ENCODE peak calls at places on chromosome 1, in eight cellular contexts. J, G, H, E, S, A, W and D are unnamed samples.
A peak's percentile ranks its signal among the peaks of the same experiment; 100 is the strongest.

GRCh38 chr1:206472886-206473285 is 2.6 kb downstream of the IKBKE start:
- DNase-seq in J (no peak), G (no peak), H (no peak), E (no peak), S (no peak), A (peak; percentile 67), W (no peak), D (no peak)

GRCh38 chr1:51897699-51898031 is 19.1 kb upstream of the NRDC start:
- DNase-seq in J (peak; percentile 47), G (peak; percentile 52), H (no peak), E (no peak), S (no peak), A (no peak), W (no peak), D (no peak)

GRCh38 chr1:19377812-19378718 is 65.9 kb downstream of the SLC66A1 start:
- DNase-seq in J (no peak), G (no peak), H (no peak), E (no peak), S (no peak), A (no peak), W (no peak), D (no peak)

GRCh38 chr1:200704991-200705390 is 33.7 kb upstream of the CAMSAP2 start:
- DNase-seq in J (no peak), G (no peak), H (no peak), E (no peak), S (no peak), A (no peak), W (no peak), D (no peak)

GRCh38 chr1:56409112-56409691 is 170.2 kb downstream of the PLPP3 start:
- DNase-seq in J (peak; percentile 47), G (no peak), H (peak; percentile 14), E (no peak), S (peak; percentile 56), A (peak; percentile 10), W (peak; percentile 77), D (no peak)

GRCh38 chr1:65392497-65392896 is 28.0 kb upstream of the LEPR start:
- DNase-seq in J (no peak), G (no peak), H (no peak), E (no peak), S (no peak), A (no peak), W (no peak), D (no peak)

GRCh38 chr1:48051466-48052126 is 54.4 kb upstream of the TRABD2B start:
- DNase-seq in J (no peak), G (no peak), H (no peak), E (no peak), S (no peak), A (no peak), W (no peak), D (no peak)

GRCh38 chr1:39087109-39087834 is 61.1 kb downstream of the NDUFS5 start:
- DNase-seq in J (no peak), G (no peak), H (no peak), E (no peak), S (no peak), A (no peak), W (no peak), D (no peak)

GRCh38 chr1:22778842-22779520 is 68.3 kb downstream of the EPHB2 start:
- DNase-seq in J (no peak), G (no peak), H (no peak), E (no peak), S (no peak), A (no peak), W (no peak), D (no peak)

GRCh38 chr1:85708826-85709222 is 591 bp upstream of the ZNHIT6 start:
- DNase-seq in J (no peak), G (peak; percentile 66), H (peak; percentile 46), E (no peak), S (peak; percentile 27), A (no peak), W (peak; percentile 6), D (no peak)

GRCh38 chr1:85705940-85706339 is 2.3 kb downstream of the ZNHIT6 start:
- DNase-seq in J (no peak), G (no peak), H (no peak), E (no peak), S (no peak), A (no peak), W (no peak), D (no peak)

GRCh38 chr1:85707990-85708825 is at the start of gene ZNHIT6:
- DNase-seq in J (peak; percentile 97), G (peak; percentile 98), H (peak; percentile 90), E (peak; percentile 77), S (peak; percentile 95), A (peak; percentile 96), W (peak; percentile 98), D (peak; percentile 82)

GRCh38 chr1:85707267-85707989 is 805 bp downstream of the ZNHIT6 start:
- DNase-seq in J (no peak), G (no peak), H (no peak), E (no peak), S (no peak), A (no peak), W (no peak), D (no peak)
- TF ChIP-seq REST in J (no peak), G (no peak), H (no peak), E (no peak), S (no peak), A (no peak), W (no peak), D (no peak)

DNA sequence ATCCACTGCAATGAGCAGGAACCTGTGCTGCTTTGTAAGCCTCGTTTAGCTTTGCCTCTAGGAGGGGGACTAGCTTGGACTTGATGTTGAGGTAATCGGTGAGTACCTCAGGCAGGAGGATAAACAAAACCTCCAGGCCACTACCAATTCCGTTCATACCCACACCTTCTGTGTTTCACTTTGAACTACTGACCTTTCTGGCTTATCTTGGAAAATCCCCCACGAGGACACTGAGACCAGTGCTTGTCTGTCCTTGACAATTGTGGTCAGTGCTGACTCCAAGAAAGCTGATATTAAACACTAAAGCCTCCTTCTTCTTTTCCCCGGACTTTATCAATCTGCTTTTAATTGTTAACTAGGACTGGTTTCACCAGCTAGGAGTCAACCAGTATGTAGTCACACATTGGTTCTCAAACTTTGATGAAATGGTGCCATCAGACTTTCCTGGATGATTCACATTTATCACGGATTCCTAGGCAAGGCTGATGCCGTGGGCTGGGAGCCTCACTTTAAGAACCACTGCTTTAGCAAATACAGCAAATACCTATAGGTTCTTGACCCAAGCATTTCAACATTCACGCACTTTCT is 52.7 kb downstream of the TGFB2 start:
- DNase-seq in J (no peak), G (peak; percentile 90), H (no peak), E (no peak), S (peak; percentile 75), A (no peak), W (no peak), D (no peak)
- TF ChIP-seq REST in J (no peak), G (no peak), H (no peak), E (no peak), S (no peak), A (no peak), W (no peak), D (no peak)

DNA sequence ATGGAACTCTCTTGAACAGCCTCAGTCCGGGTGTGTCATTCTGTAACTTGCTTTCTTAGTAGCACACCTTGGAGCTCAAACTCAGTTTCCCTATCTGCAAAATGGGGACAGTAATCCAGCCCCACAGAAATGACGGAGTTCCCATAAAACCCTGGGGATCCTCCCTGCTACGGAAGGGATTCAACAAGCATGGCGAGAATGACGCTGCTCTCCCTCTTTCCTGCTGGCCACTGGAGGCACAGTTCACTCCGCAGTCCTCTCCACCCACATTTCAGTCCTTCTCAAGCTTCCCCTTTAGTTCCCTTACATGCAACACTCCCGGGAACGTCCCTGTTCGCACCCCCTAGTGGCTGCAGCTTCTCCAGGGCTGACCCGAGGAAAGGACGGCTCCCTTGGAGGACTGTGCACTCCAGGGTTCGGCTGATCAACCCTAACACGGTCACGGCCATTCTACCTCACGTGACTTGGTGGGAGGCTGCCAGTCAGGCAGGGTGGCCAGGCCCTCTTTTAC is 20.6 kb downstream of the RUNX3 start:
- DNase-seq in J (no peak), G (peak; percentile 80), H (peak; percentile 78), E (no peak), S (peak; percentile 76), A (no peak), W (peak; percentile 95), D (no peak)
- TF ChIP-seq REST in J (no peak), G (no peak), H (no peak), E (no peak), S (no peak), A (no peak), W (no peak), D (no peak)

DNA sequence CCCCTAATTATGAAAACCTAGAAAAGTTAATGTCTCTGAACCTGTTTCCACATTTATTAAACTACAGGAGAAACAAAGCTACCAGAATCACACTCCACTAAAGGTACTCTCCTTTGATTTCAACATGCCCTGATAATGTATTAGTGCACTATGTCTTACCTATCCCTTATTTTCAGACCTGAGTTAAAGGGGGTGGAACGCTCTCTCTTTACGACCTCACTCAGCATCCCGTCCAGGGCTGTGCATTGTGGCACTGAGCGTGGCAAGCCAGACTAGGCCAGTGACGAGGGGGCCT is 678 bp downstream of the LSM10 start:
- DNase-seq in J (no peak), G (no peak), H (no peak), E (no peak), S (no peak), A (no peak), W (no peak), D (no peak)
- TF ChIP-seq REST in J (no peak), G (no peak), H (no peak), E (no peak), S (no peak), A (no peak), W (no peak), D (no peak)

GRCh38 chr1:225250432-225250831 is 177.4 kb downstream of the LBR start:
- DNase-seq in J (no peak), G (no peak), H (no peak), E (no peak), S (no peak), A (peak; percentile 95), W (no peak), D (peak; percentile 34)
- TF ChIP-seq REST in J (no peak), G (no peak), H (no peak), E (no peak), S (no peak), A (no peak), W (no peak), D (no peak)